ENCODE peak calls at places on chromosomes 16 and 17, in four cellular contexts. L is AG04450, P is psoas muscle, G is GM23248. J is an unnamed sample.

GRCh38 chr16:55508941-55509920 is at the start of gene LPCAT2:
- DNase-seq in L (peak), G (peak), P (peak), J (peak)

GRCh38 chr16:77408607-77409006 is 26.2 kb downstream of the ADAMTS18 start:
- DNase-seq in L (no peak), G (no peak), P (no peak), J (no peak)

GRCh38 chr17:36089888-36090836 is at the start of gene CCL3:
- DNase-seq in P (no peak), L (no peak), G (peak), J (peak)

GRCh38 chr16:7185689-7186088 is 147.0 kb upstream of the RBFOX1 start:
- DNase-seq in L (no peak), G (no peak), P (no peak), J (no peak)

GRCh38 chr16:83830769-83831450 is 23.1 kb downstream of the HSBP1 start:
- DNase-seq in L (no peak), G (no peak), P (no peak), J (no peak)

GRCh38 chr17:62163847-62164246 is 98.8 kb upstream of the MED13 start:
- DNase-seq in L (no peak), G (no peak), P (no peak), J (no peak)

GRCh38 chr16:54031107-54031760 is 255.4 kb downstream of the IRX3 start:
- DNase-seq in P (no peak), L (no peak), G (peak), J (no peak)

GRCh38 chr16:54633943-54634362 is 296.7 kb upstream of the IRX5 start:
- DNase-seq in G (peak), P (no peak), L (no peak), J (no peak)

GRCh38 chr17:1766382-1767135 is 4.7 kb downstream of the SERPINF1 start:
- DNase-seq in G (no peak), P (no peak), L (no peak), J (no peak)

GRCh38 chr17:4645642-4646041 is 4.2 kb upstream of the ALOX15 start:
- DNase-seq in L (no peak), P (no peak), G (no peak), J (no peak)

GRCh38 chr17:10270258-10270657 is 71.9 kb upstream of the GAS7 start:
- DNase-seq in L (no peak), G (peak), P (no peak), J (no peak)

GRCh38 chr17:79031996-79032875 is 8.3 kb downstream of the C1QTNF1 start:
- DNase-seq in G (no peak), P (no peak), L (no peak), J (no peak)

GRCh38 chr17:69246726-69247375 is 18.2 kb upstream of the ABCA10 start:
- DNase-seq in P (no peak), G (peak), L (no peak), J (no peak)

GRCh38 chr17:82241926-82242697 is 13.3 kb downstream of the SLC16A3 start:
- DNase-seq in L (no peak), P (peak), G (no peak), J (no peak)

GRCh38 chr16:35631261-35631945 is 2172.0 kb downstream of the TP53TG3F start:
- DNase-seq in L (no peak), P (no peak), G (no peak), J (no peak)

GRCh38 chr17:60743812-60744211 is 66.2 kb downstream of the BCAS3 start:
- DNase-seq in L (peak), G (peak), P (no peak), J (no peak)

GRCh38 chr16:4056161-4057105 is 59.8 kb downstream of the ADCY9 start:
- DNase-seq in G (no peak), L (no peak), P (no peak), J (no peak)

GRCh38 chr17:76442341-76443338 is 10.3 kb downstream of the UBE2O start:
- DNase-seq in G (no peak), P (no peak), L (no peak), J (no peak)

GRCh38 chr16:50153648-50154368 is 702 bp downstream of the TENT4B start:
- DNase-seq in G (peak), P (peak), L (no peak), J (peak)

GRCh38 chr17:64006361-64007088 is 8.4 kb downstream of the PRR29 start:
- DNase-seq in G (no peak), L (no peak), P (peak), J (peak)

GRCh38 chr17:70629902-70630301 is 460.6 kb downstream of the KCNJ2 start:
- DNase-seq in L (no peak), G (peak), P (no peak), J (no peak)

DNA sequence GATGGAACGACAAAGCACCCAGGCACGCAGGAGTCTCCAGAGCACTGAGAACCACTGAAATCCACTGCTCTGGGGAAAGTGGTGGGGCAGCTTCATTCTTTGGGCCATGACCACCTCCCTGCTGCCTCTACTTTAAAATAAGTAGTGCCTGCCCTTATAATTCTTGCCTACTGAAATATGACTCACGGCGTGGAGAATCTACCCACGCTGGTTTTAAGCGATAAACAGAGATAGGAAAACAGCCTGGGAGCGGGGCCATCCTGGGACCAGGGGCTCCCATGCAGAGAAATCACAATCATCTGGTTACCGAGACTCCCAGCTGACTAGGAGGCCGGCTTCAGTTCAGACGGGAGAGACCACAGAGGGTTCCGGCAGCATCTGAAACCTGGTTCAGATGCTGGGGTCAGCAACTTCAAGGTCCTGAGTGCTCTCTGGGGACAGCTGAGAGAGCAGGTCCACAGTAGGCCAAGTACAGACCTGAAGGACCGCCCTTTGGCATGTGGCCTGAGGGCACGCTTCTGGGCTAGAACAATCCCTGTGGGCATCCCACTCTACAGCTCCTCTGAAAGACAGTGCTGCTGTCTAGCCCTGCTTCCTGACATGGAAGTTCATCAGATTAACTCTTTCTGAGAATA is 8.6 kb upstream of the DHRS13 start:
- DNase-seq in L (no peak), G (no peak), P (no peak), J (no peak)
- H3K27ac ChIP-seq in L (no peak), G (no peak), P (no peak), J (no peak)

GRCh38 chr17:49259663-49260010 is 29.1 kb upstream of the PHOSPHO1 start:
- DNase-seq in G (no peak), L (no peak), P (no peak), J (peak)

GRCh38 chr17:49260011-49260921 is 29.7 kb upstream of the PHOSPHO1 start:
- DNase-seq in G (peak), P (peak), L (peak), J (peak)

GRCh38 chr17:49257296-49257695 is 26.7 kb upstream of the PHOSPHO1 start:
- DNase-seq in G (no peak), P (no peak), L (no peak), J (no peak)

GRCh38 chr17:49266233-49266632 is 35.6 kb upstream of the PHOSPHO1 start:
- DNase-seq in P (no peak), L (no peak), G (no peak), J (no peak)

GRCh38 chr17:49260922-49261291 is 30.3 kb upstream of the PHOSPHO1 start:
- DNase-seq in L (no peak), P (no peak), G (no peak), J (no peak)
- H3K27ac ChIP-seq in L (no peak), P (peak), G (peak), J (peak)

GRCh38 chr17:56886288-56886721 is 27.5 kb downstream of the TRIM25 start:
- DNase-seq in G (no peak), L (no peak), P (no peak), J (no peak)
- H3K27ac ChIP-seq in G (no peak), L (no peak), P (no peak), J (no peak)

GRCh38 chr16:70422543-70422942 is 16.4 kb downstream of the ST3GAL2 start:
- DNase-seq in L (no peak), P (no peak), G (no peak), J (no peak)
- H3K27ac ChIP-seq in L (no peak), P (peak), G (no peak), J (no peak)

DNA sequence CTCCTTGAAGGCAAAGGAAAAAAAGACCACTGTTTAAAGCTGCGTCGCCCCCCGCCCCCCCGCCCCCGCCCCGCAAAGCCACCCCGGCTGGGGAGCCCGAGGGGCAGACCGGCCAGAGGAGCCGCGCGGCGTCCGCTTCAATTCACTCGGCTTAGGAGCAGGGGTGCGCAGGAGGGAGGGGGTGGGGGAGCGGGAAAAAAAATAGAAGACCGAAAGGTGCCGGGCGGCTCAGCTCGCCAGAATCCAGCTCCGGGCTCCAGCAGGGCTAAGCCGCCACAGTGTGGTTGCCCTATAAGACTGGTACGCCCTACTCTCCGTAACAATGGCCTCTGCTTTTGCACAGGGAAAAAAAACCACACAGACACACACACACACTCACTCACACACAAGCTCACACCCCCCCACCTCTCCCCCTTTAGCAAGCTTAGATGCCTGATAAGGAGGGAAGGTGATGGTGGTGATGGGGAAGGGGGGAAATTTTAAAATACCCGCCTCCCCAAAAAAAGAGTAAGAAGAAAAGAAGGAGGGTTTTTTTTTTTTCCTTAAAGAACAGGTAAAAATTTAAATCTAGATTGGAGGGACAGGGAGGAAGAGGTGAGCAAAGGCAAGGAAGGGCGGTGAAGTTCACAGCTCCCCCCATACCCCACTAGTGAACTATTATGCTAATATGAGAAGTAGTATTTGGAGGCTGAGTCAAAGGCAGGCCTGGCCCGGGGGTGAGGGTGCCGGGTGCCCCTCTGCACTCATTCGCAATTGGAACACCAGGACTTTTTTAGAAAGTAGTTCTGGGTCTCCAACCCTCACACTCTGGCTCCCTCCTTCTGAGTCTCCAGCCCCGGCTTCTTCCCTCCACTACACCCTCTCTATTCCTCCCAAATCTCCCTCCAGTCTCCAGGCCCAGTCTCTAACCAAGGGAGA is 11.0 kb upstream of the HOXB2 start:
- DNase-seq in G (peak), L (no peak), P (no peak), J (no peak)
- H3K27ac ChIP-seq in G (peak), L (peak), P (peak), J (no peak)

DNA sequence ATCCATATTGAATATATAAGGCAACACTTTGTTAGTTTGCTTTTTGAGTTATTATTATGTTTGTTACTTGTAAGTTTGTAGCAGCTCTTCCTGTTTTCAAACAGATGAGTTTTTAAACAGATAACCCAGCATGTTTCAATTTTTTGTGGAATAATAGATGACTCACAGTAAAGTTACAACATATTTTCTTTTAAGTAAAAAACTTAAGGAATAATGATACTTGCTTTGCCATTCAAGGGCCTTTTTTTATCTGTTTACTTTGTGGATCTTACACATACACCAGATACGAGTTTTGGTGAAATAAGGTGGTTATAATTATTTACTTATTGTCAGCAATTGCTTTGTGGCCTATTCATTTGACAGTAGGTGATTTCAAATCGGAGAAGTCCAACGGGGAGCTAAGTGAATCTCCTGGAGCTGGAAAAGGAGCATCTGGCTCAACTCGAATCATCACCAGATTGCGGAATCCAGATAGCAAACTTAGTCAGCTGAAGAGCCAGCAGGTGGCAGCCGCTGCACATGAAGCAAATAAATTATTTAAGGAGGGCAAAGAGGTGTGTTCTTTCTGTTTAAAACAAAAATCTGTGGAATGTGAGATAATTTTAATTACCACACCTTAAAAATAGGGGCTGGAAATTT is 66.3 kb downstream of the BPTF start:
- DNase-seq in G (peak), P (no peak), L (peak), J (no peak)
- H3K27ac ChIP-seq in G (peak), P (no peak), L (no peak), J (no peak)

DNA sequence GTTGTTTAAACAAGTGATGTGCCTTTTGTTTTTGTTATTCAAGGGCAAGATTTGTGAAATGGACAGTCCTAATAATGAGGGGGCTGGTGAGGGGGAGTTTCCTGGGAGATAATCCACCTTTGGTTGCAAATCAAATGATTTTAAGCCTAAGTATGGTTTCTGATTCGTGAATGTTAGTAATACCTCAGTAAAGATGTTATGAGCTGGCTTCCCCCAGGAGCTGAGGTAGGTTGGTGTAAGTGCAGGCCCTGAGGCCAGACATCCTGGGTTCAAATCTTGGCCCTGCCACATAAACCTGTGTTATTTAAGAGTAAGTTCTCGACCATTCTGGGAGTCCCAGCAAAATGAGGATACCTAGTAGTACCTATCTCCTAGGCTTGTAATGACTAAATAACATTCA is 1.5 kb downstream of the SNX29 start:
- DNase-seq in P (no peak), L (no peak), G (peak), J (no peak)
- H3K27ac ChIP-seq in P (peak), L (peak), G (peak), J (peak)

J was measured in heart right ventricle.